ENCODE peak calls at places on chromosomes 12 and 14, in ten cellular contexts. C, X, K, D, M, B, H, Y, L and W are unnamed samples.

GRCh38 chr14:89418452-89418851 is 1.4 kb upstream of the FOXN3 start:
- DNase-seq in C (no peak), X (no peak), K (no peak), D (no peak), M (peak; percentile 27), B (no peak), H (no peak), Y (no peak), L (no peak), W (peak; percentile 70)

GRCh38 chr14:36767603-36768281 is 106.1 kb downstream of the PAX9 start:
- DNase-seq in C (no peak), X (no peak), K (no peak), D (no peak), M (no peak), B (no peak), H (peak; percentile 88), Y (no peak), L (no peak), W (peak; percentile 68)

GRCh38 chr14:97657609-97658008 is 860.4 kb downstream of the VRK1 start:
- DNase-seq in C (no peak), X (no peak), K (no peak), D (no peak), M (no peak), B (no peak), H (no peak), Y (no peak), L (no peak), W (no peak)

GRCh38 chr12:24470050-24470449 is 478.9 kb downstream of the BCAT1 start:
- DNase-seq in C (no peak), X (peak; percentile 17), K (no peak), D (no peak), M (no peak), B (no peak), H (no peak), Y (no peak), L (no peak), W (no peak)

GRCh38 chr12:127928615-127929014 is 338.4 kb upstream of the TMEM132C start:
- DNase-seq in C (no peak), X (peak; percentile 29), K (no peak), D (no peak), M (no peak), B (no peak), H (no peak), Y (no peak), L (no peak), W (no peak)

GRCh38 chr12:121159467-121160307 is 27.0 kb downstream of the P2RX7 start:
- DNase-seq in C (no peak), X (no peak), K (no peak), D (no peak), M (no peak), B (no peak), H (no peak), Y (no peak), L (no peak), W (no peak)

GRCh38 chr12:49057888-49058287 is 2.7 kb downstream of the KMT2D start:
- DNase-seq in C (no peak), X (no peak), K (no peak), D (no peak), M (no peak), B (no peak), H (peak; percentile 9), Y (no peak), L (no peak), W (no peak)

GRCh38 chr12:53232641-53233538 is 881 bp upstream of the RARG start:
- DNase-seq in C (peak; percentile 74), X (peak; percentile 38), K (no peak), D (no peak), M (no peak), B (no peak), H (no peak), Y (peak; percentile 50), L (no peak), W (peak; percentile 90)

GRCh38 chr14:70152704-70153103 is 36.0 kb downstream of the SLC8A3 start:
- DNase-seq in C (no peak), X (no peak), K (no peak), D (no peak), M (no peak), B (no peak), H (no peak), Y (no peak), L (no peak), W (peak; percentile 59)

GRCh38 chr12:32568241-32568640 is 110.9 kb upstream of the DNM1L start:
- DNase-seq in C (no peak), X (peak; percentile 94), K (no peak), D (peak; percentile 38), M (no peak), B (peak; percentile 39), H (no peak), Y (no peak), L (no peak), W (no peak)